ENCODE peak calls at places on chromosomes 2 and 18, in ten cellular contexts. One of them, this sample, is unnamed.

GRCh38 chr18:36532394-36532793 is 234.9 kb downstream of the FHOD3 start:
- DNase-seq in naive thymus-derived CD4-positive, alpha-beta T cell: no peak
- DNase-seq in cardiac muscle cell: peak
- DNase-seq in endodermal cell: no peak
- DNase-seq in upper lobe of right lung: no peak
- DNase-seq in brain microvascular endothelial cell: no peak
- DNase-seq in tibial artery: no peak
- DNase-seq in neuronal stem cell: no peak
- DNase-seq in OCI-LY7: no peak
- DNase-seq in heart left ventricle: no peak
- DNase-seq in this sample: no peak

GRCh38 chr2:120896126-120896525 is 160.5 kb downstream of the GLI2 start:
- DNase-seq in heart left ventricle: peak
- DNase-seq in cardiac muscle cell: no peak
- DNase-seq in OCI-LY7: no peak
- DNase-seq in upper lobe of right lung: no peak
- DNase-seq in tibial artery: no peak
- DNase-seq in neuronal stem cell: no peak
- DNase-seq in naive thymus-derived CD4-positive, alpha-beta T cell: no peak
- DNase-seq in brain microvascular endothelial cell: no peak
- DNase-seq in endodermal cell: no peak
- DNase-seq in this sample: no peak

GRCh38 chr18:58590231-58590630 is 38.7 kb downstream of the ALPK2 start:
- DNase-seq in upper lobe of right lung: no peak
- DNase-seq in brain microvascular endothelial cell: peak
- DNase-seq in cardiac muscle cell: peak
- DNase-seq in endodermal cell: peak
- DNase-seq in tibial artery: no peak
- DNase-seq in OCI-LY7: no peak
- DNase-seq in heart left ventricle: no peak
- DNase-seq in neuronal stem cell: no peak
- DNase-seq in naive thymus-derived CD4-positive, alpha-beta T cell: no peak
- DNase-seq in this sample: peak

GRCh38 chr2:209686417-209686816 is 85.2 kb upstream of the UNC80 start:
- DNase-seq in tibial artery: no peak
- DNase-seq in OCI-LY7: no peak
- DNase-seq in heart left ventricle: no peak
- DNase-seq in endodermal cell: no peak
- DNase-seq in neuronal stem cell: no peak
- DNase-seq in brain microvascular endothelial cell: no peak
- DNase-seq in upper lobe of right lung: no peak
- DNase-seq in naive thymus-derived CD4-positive, alpha-beta T cell: no peak
- DNase-seq in cardiac muscle cell: no peak
- DNase-seq in this sample: no peak

GRCh38 chr2:23794234-23794633 is 132.7 kb downstream of the ATAD2B start:
- DNase-seq in naive thymus-derived CD4-positive, alpha-beta T cell: no peak
- DNase-seq in brain microvascular endothelial cell: no peak
- DNase-seq in neuronal stem cell: no peak
- DNase-seq in OCI-LY7: no peak
- DNase-seq in tibial artery: no peak
- DNase-seq in endodermal cell: no peak
- DNase-seq in heart left ventricle: no peak
- DNase-seq in upper lobe of right lung: no peak
- DNase-seq in cardiac muscle cell: no peak
- DNase-seq in this sample: no peak

GRCh38 chr18:13455470-13455869 is 236.9 kb downstream of the LDLRAD4 start:
- DNase-seq in upper lobe of right lung: no peak
- DNase-seq in endodermal cell: no peak
- DNase-seq in heart left ventricle: no peak
- DNase-seq in tibial artery: peak
- DNase-seq in brain microvascular endothelial cell: no peak
- DNase-seq in cardiac muscle cell: no peak
- DNase-seq in naive thymus-derived CD4-positive, alpha-beta T cell: no peak
- DNase-seq in neuronal stem cell: no peak
- DNase-seq in OCI-LY7: peak
- DNase-seq in this sample: no peak

GRCh38 chr2:20184067-20184938 is 40.6 kb downstream of the SDC1 start:
- DNase-seq in brain microvascular endothelial cell: peak
- DNase-seq in neuronal stem cell: no peak
- DNase-seq in heart left ventricle: no peak
- DNase-seq in endodermal cell: peak
- DNase-seq in OCI-LY7: no peak
- DNase-seq in naive thymus-derived CD4-positive, alpha-beta T cell: no peak
- DNase-seq in cardiac muscle cell: peak
- DNase-seq in tibial artery: no peak
- DNase-seq in upper lobe of right lung: peak
- DNase-seq in this sample: no peak

GRCh38 chr2:59664946-59665345 is 888.5 kb downstream of the BCL11A start:
- DNase-seq in tibial artery: no peak
- DNase-seq in upper lobe of right lung: no peak
- DNase-seq in heart left ventricle: no peak
- DNase-seq in cardiac muscle cell: no peak
- DNase-seq in naive thymus-derived CD4-positive, alpha-beta T cell: no peak
- DNase-seq in endodermal cell: no peak
- DNase-seq in brain microvascular endothelial cell: no peak
- DNase-seq in neuronal stem cell: no peak
- DNase-seq in OCI-LY7: no peak
- DNase-seq in this sample: no peak

GRCh38 chr2:187233811-187234210 is 214.2 kb downstream of the CALCRL start:
- DNase-seq in endodermal cell: no peak
- DNase-seq in naive thymus-derived CD4-positive, alpha-beta T cell: no peak
- DNase-seq in heart left ventricle: no peak
- DNase-seq in OCI-LY7: no peak
- DNase-seq in cardiac muscle cell: peak
- DNase-seq in tibial artery: no peak
- DNase-seq in brain microvascular endothelial cell: no peak
- DNase-seq in upper lobe of right lung: no peak
- DNase-seq in neuronal stem cell: no peak
- DNase-seq in this sample: no peak

GRCh38 chr2:190986221-190986953 is 27.6 kb downstream of the STAT1 start:
- DNase-seq in tibial artery: no peak
- DNase-seq in brain microvascular endothelial cell: no peak
- DNase-seq in cardiac muscle cell: no peak
- DNase-seq in upper lobe of right lung: no peak
- DNase-seq in neuronal stem cell: no peak
- DNase-seq in heart left ventricle: no peak
- DNase-seq in naive thymus-derived CD4-positive, alpha-beta T cell: peak
- DNase-seq in endodermal cell: no peak
- DNase-seq in OCI-LY7: no peak
- DNase-seq in this sample: no peak

GRCh38 chr2:48107326-48107925 is 201.1 kb upstream of the FBXO11 start:
- DNase-seq in upper lobe of right lung: no peak
- DNase-seq in endodermal cell: peak
- DNase-seq in cardiac muscle cell: peak
- DNase-seq in neuronal stem cell: no peak
- DNase-seq in brain microvascular endothelial cell: peak
- DNase-seq in OCI-LY7: no peak
- DNase-seq in naive thymus-derived CD4-positive, alpha-beta T cell: no peak
- DNase-seq in heart left ventricle: no peak
- DNase-seq in tibial artery: no peak
- DNase-seq in this sample: no peak

GRCh38 chr2:157628532-157629415 is at the start of gene ACVR1C:
- DNase-seq in endodermal cell: peak
- DNase-seq in naive thymus-derived CD4-positive, alpha-beta T cell: peak
- DNase-seq in tibial artery: peak
- DNase-seq in OCI-LY7: no peak
- DNase-seq in neuronal stem cell: peak
- DNase-seq in brain microvascular endothelial cell: peak
- DNase-seq in heart left ventricle: peak
- DNase-seq in upper lobe of right lung: peak
- DNase-seq in cardiac muscle cell: peak
- DNase-seq in this sample: peak

GRCh38 chr2:70083344-70084156 is 3.7 kb upstream of the PCBP1 start:
- DNase-seq in naive thymus-derived CD4-positive, alpha-beta T cell: no peak
- DNase-seq in OCI-LY7: peak
- DNase-seq in endodermal cell: no peak
- DNase-seq in upper lobe of right lung: no peak
- DNase-seq in neuronal stem cell: no peak
- DNase-seq in cardiac muscle cell: no peak
- DNase-seq in tibial artery: peak
- DNase-seq in heart left ventricle: no peak
- DNase-seq in brain microvascular endothelial cell: no peak
- DNase-seq in this sample: no peak

GRCh38 chr2:189260361-189260761 is 80.8 kb upstream of the COL5A2 start:
- DNase-seq in tibial artery: no peak
- DNase-seq in heart left ventricle: no peak
- DNase-seq in naive thymus-derived CD4-positive, alpha-beta T cell: no peak
- DNase-seq in neuronal stem cell: no peak
- DNase-seq in endodermal cell: no peak
- DNase-seq in OCI-LY7: no peak
- DNase-seq in upper lobe of right lung: no peak
- DNase-seq in cardiac muscle cell: no peak
- DNase-seq in brain microvascular endothelial cell: no peak
- DNase-seq in this sample: no peak

DNA sequence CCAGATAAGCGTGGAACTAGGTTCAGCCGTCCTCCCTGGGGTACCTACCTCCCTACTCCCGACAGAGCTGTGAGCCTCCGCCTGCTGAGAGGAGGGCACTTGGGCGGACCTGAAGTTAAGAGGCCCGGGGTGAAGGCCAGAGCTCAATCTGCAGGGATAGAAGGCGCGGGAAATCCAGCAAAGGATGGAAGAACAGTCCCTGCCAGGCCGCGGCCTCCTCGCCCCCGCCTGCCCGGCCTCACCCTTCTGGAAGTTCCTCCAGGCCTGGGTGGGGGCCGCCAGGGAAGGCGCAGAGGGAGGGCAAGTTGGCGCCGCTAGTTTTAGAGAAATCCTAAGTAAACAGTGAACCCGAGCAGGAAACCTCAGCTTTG is 13.0 kb downstream of the EN1 start:
- DNase-seq in heart left ventricle: no peak
- DNase-seq in brain microvascular endothelial cell: no peak
- DNase-seq in tibial artery: no peak
- DNase-seq in naive thymus-derived CD4-positive, alpha-beta T cell: no peak
- DNase-seq in cardiac muscle cell: no peak
- DNase-seq in endodermal cell: peak
- DNase-seq in OCI-LY7: no peak
- DNase-seq in upper lobe of right lung: no peak
- DNase-seq in neuronal stem cell: peak
- DNase-seq in this sample: no peak
- H3K27ac ChIP-seq in heart left ventricle: no peak
- H3K27ac ChIP-seq in brain microvascular endothelial cell: no peak
- H3K27ac ChIP-seq in tibial artery: no peak
- H3K27ac ChIP-seq in naive thymus-derived CD4-positive, alpha-beta T cell: no peak
- H3K27ac ChIP-seq in cardiac muscle cell: no peak
- H3K27ac ChIP-seq in endodermal cell: no peak
- H3K27ac ChIP-seq in OCI-LY7: no peak
- H3K27ac ChIP-seq in upper lobe of right lung: no peak
- H3K27ac ChIP-seq in neuronal stem cell: no peak
- H3K27ac ChIP-seq in this sample: no peak

GRCh38 chr2:138474093-138474834 is 27.3 kb upstream of the SPOPL start:
- DNase-seq in upper lobe of right lung: no peak
- DNase-seq in heart left ventricle: no peak
- DNase-seq in cardiac muscle cell: peak
- DNase-seq in endodermal cell: no peak
- DNase-seq in tibial artery: no peak
- DNase-seq in OCI-LY7: no peak
- DNase-seq in naive thymus-derived CD4-positive, alpha-beta T cell: no peak
- DNase-seq in neuronal stem cell: no peak
- DNase-seq in brain microvascular endothelial cell: peak
- DNase-seq in this sample: no peak
- H3K27ac ChIP-seq in upper lobe of right lung: no peak
- H3K27ac ChIP-seq in heart left ventricle: no peak
- H3K27ac ChIP-seq in cardiac muscle cell: no peak
- H3K27ac ChIP-seq in endodermal cell: no peak
- H3K27ac ChIP-seq in tibial artery: no peak
- H3K27ac ChIP-seq in OCI-LY7: no peak
- H3K27ac ChIP-seq in naive thymus-derived CD4-positive, alpha-beta T cell: no peak
- H3K27ac ChIP-seq in neuronal stem cell: no peak
- H3K27ac ChIP-seq in brain microvascular endothelial cell: no peak
- H3K27ac ChIP-seq in this sample: no peak

DNA sequence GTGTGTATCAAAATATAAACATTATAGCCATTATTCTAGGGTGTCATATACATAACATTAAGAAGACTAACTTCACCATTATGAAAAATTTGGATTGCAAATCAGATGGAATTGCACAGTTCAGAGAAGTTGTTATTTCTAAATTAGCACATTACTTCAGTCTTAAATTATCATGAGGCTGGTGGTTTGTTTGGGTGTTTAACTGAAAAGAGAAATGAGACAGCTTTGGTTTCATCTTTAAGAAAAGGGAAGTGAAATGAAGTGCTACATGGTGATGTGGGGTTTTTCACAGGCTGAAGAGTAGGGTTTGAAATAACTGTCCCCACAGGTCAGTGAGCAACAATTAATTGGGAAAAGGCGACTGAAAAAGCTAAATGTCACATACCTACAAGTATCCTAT is 161.2 kb upstream of the XIRP2 start:
- DNase-seq in cardiac muscle cell: no peak
- DNase-seq in naive thymus-derived CD4-positive, alpha-beta T cell: no peak
- DNase-seq in upper lobe of right lung: no peak
- DNase-seq in neuronal stem cell: no peak
- DNase-seq in brain microvascular endothelial cell: no peak
- DNase-seq in heart left ventricle: no peak
- DNase-seq in OCI-LY7: peak
- DNase-seq in endodermal cell: no peak
- DNase-seq in tibial artery: no peak
- DNase-seq in this sample: no peak
- H3K27ac ChIP-seq in cardiac muscle cell: no peak
- H3K27ac ChIP-seq in naive thymus-derived CD4-positive, alpha-beta T cell: no peak
- H3K27ac ChIP-seq in upper lobe of right lung: no peak
- H3K27ac ChIP-seq in neuronal stem cell: no peak
- H3K27ac ChIP-seq in brain microvascular endothelial cell: no peak
- H3K27ac ChIP-seq in heart left ventricle: no peak
- H3K27ac ChIP-seq in OCI-LY7: no peak
- H3K27ac ChIP-seq in endodermal cell: no peak
- H3K27ac ChIP-seq in tibial artery: no peak
- H3K27ac ChIP-seq in this sample: no peak

GRCh38 chr18:61992285-61992684 is 99.5 kb upstream of the RNF152 start:
- DNase-seq in cardiac muscle cell: peak
- DNase-seq in OCI-LY7: no peak
- DNase-seq in tibial artery: no peak
- DNase-seq in neuronal stem cell: no peak
- DNase-seq in naive thymus-derived CD4-positive, alpha-beta T cell: no peak
- DNase-seq in upper lobe of right lung: no peak
- DNase-seq in endodermal cell: no peak
- DNase-seq in heart left ventricle: no peak
- DNase-seq in brain microvascular endothelial cell: peak
- DNase-seq in this sample: no peak

GRCh38 chr18:61991836-61992235 is 99.0 kb upstream of the RNF152 start:
- DNase-seq in OCI-LY7: no peak
- DNase-seq in brain microvascular endothelial cell: no peak
- DNase-seq in neuronal stem cell: no peak
- DNase-seq in heart left ventricle: no peak
- DNase-seq in upper lobe of right lung: no peak
- DNase-seq in cardiac muscle cell: no peak
- DNase-seq in naive thymus-derived CD4-positive, alpha-beta T cell: no peak
- DNase-seq in tibial artery: no peak
- DNase-seq in endodermal cell: no peak
- DNase-seq in this sample: no peak

GRCh38 chr18:61989138-61989537 is 96.3 kb upstream of the RNF152 start:
- DNase-seq in heart left ventricle: no peak
- DNase-seq in tibial artery: no peak
- DNase-seq in cardiac muscle cell: no peak
- DNase-seq in upper lobe of right lung: no peak
- DNase-seq in endodermal cell: no peak
- DNase-seq in brain microvascular endothelial cell: no peak
- DNase-seq in naive thymus-derived CD4-positive, alpha-beta T cell: no peak
- DNase-seq in OCI-LY7: no peak
- DNase-seq in neuronal stem cell: no peak
- DNase-seq in this sample: no peak

GRCh38 chr18:61992923-61993322 is 100.1 kb upstream of the RNF152 start:
- DNase-seq in neuronal stem cell: no peak
- DNase-seq in OCI-LY7: no peak
- DNase-seq in heart left ventricle: no peak
- DNase-seq in naive thymus-derived CD4-positive, alpha-beta T cell: no peak
- DNase-seq in cardiac muscle cell: peak
- DNase-seq in upper lobe of right lung: no peak
- DNase-seq in tibial artery: no peak
- DNase-seq in endodermal cell: no peak
- DNase-seq in brain microvascular endothelial cell: no peak
- DNase-seq in this sample: no peak

GRCh38 chr18:61991201-61991600 is 98.4 kb upstream of the RNF152 start:
- DNase-seq in upper lobe of right lung: no peak
- DNase-seq in brain microvascular endothelial cell: peak
- DNase-seq in neuronal stem cell: no peak
- DNase-seq in heart left ventricle: no peak
- DNase-seq in endodermal cell: no peak
- DNase-seq in naive thymus-derived CD4-positive, alpha-beta T cell: no peak
- DNase-seq in tibial artery: no peak
- DNase-seq in cardiac muscle cell: peak
- DNase-seq in OCI-LY7: no peak
- DNase-seq in this sample: peak
- H3K27ac ChIP-seq in upper lobe of right lung: no peak
- H3K27ac ChIP-seq in brain microvascular endothelial cell: peak
- H3K27ac ChIP-seq in neuronal stem cell: no peak
- H3K27ac ChIP-seq in heart left ventricle: no peak
- H3K27ac ChIP-seq in endodermal cell: no peak
- H3K27ac ChIP-seq in naive thymus-derived CD4-positive, alpha-beta T cell: no peak
- H3K27ac ChIP-seq in tibial artery: no peak
- H3K27ac ChIP-seq in cardiac muscle cell: no peak
- H3K27ac ChIP-seq in OCI-LY7: no peak
- H3K27ac ChIP-seq in this sample: peak